ENCODE peak calls at places on chromosomes 6 and 20, in nine cellular contexts. X is CD4-positive, alpha-beta memory T cell; Q is GM10248; Z is MCF 10A; R is NCI-H774; B is NCI-H1105 treated with DMSO at 0.1 percent for 48 hours; T is Right ventricle myocardium superior; E is right cardiac atrium; Y is GM12865. J is an unnamed sample.

GRCh38 chr6:26401987-26402658 is at the start of gene BTN3A1:
- DNase-seq in R (peak; percentile 72), Z (peak; percentile 81), X (peak; percentile 81), Y (peak; percentile 74), Q (peak; percentile 60), T (peak; percentile 74), E (peak; percentile 81), B (peak; percentile 69), J (peak; percentile 72)

GRCh38 chr20:23637282-23638221 is at the start of gene CST3:
- DNase-seq in X (no peak), Y (peak; percentile 87), E (peak; percentile 97), B (peak; percentile 78), R (peak; percentile 63), T (peak; percentile 95), Q (peak; percentile 90), Z (peak; percentile 91), J (peak; percentile 92)

GRCh38 chr6:747006-747405 is 54.1 kb upstream of the EXOC2 start:
- DNase-seq in X (no peak), T (no peak), R (no peak), Y (no peak), E (no peak), B (no peak), Q (no peak), Z (no peak), J (no peak)

GRCh38 chr20:24780648-24781047 is 168.4 kb upstream of the CST7 start:
- DNase-seq in T (no peak), X (no peak), R (no peak), Q (no peak), B (no peak), Z (no peak), Y (no peak), E (no peak), J (no peak)

GRCh38 chr6:43951756-43952675 is 175.2 kb downstream of the MRPL14 start:
- DNase-seq in E (no peak), B (no peak), X (no peak), R (no peak), Q (no peak), T (no peak), Z (no peak), Y (no peak), J (peak; percentile 46)

GRCh38 chr20:19628570-19629134 is 129.4 kb upstream of the RIN2 start:
- DNase-seq in R (peak; percentile 48), X (no peak), Q (peak; percentile 69), B (peak; percentile 73), T (no peak), Z (peak; percentile 87), E (no peak), Y (peak; percentile 77), J (peak; percentile 70)

GRCh38 chr6:43950731-43951062 is 176.6 kb downstream of the MRPL14 start:
- DNase-seq in E (no peak), Z (no peak), T (no peak), B (no peak), R (no peak), Y (no peak), X (no peak), Q (no peak), J (no peak)

GRCh38 chr6:73209117-73209516 is 16.2 kb downstream of the KHDC1L start:
- DNase-seq in T (no peak), Z (no peak), B (no peak), E (no peak), R (no peak), Q (no peak), X (no peak), Y (no peak), J (no peak)

GRCh38 chr20:48295966-48296421 is 510.7 kb upstream of the SULF2 start:
- DNase-seq in Y (no peak), Z (no peak), T (no peak), R (no peak), E (no peak), Q (no peak), X (no peak), B (no peak), J (no peak)

GRCh38 chr6:21598662-21599061 is 5.1 kb downstream of the SOX4 start:
- DNase-seq in B (no peak), X (no peak), T (no peak), R (no peak), Q (no peak), E (no peak), Z (no peak), Y (no peak), J (no peak)

GRCh38 chr20:31720486-31721407 is 1.9 kb downstream of the BCL2L1 start:
- DNase-seq in Q (peak; percentile 30), Y (peak; percentile 59), Z (peak; percentile 18), B (no peak), T (no peak), E (no peak), X (no peak), R (no peak), J (no peak)

GRCh38 chr6:26187981-26188635 is 100.9 kb downstream of the HFE start:
- DNase-seq in R (peak; percentile 14), Y (peak; percentile 86), X (peak; percentile 75), B (peak; percentile 64), E (no peak), Z (peak; percentile 51), T (no peak), Q (no peak), J (peak; percentile 91)

GRCh38 chr6:56856036-56856580 is 98.8 kb upstream of the BEND6 start:
- DNase-seq in E (peak; percentile 56), R (no peak), X (no peak), Q (no peak), Z (no peak), B (no peak), Y (no peak), T (no peak), J (no peak)

GRCh38 chr20:42901689-42902518 is 287.8 kb downstream of the PTPRT start:
- DNase-seq in T (peak; percentile 72), E (no peak), Q (no peak), B (no peak), X (no peak), R (no peak), Y (no peak), Z (no peak), J (no peak)

GRCh38 chr20:19974621-19975435 is 42.3 kb upstream of the NAA20 start:
- DNase-seq in Q (no peak), E (peak; percentile 93), B (peak; percentile 71), Y (no peak), T (peak; percentile 91), R (no peak), Z (peak; percentile 95), X (no peak), J (peak; percentile 93)

J was measured in NB4.